ENCODE peak calls at places on chromosomes 11 and 22, in six cellular contexts. A is fibroblast of pulmonary artery, D is spleen, K is fibroblast of lung, J is omental fat pad, O is fibroblast of the aortic adventitia. V is an unnamed sample.

GRCh38 chr22:42035256-42035655 is 35.4 kb downstream of the NAGA start:
- DNase-seq in K (no peak), D (no peak), O (no peak), J (no peak), A (no peak), V (no peak)

GRCh38 chr22:44567846-44568493 is 69.9 kb upstream of the RTL6 start:
- DNase-seq in A (peak), K (peak), O (peak), J (peak), D (peak), V (no peak)

GRCh38 chr11:32331792-32332191 is 103.5 kb downstream of the WT1 start:
- DNase-seq in K (no peak), D (no peak), J (no peak), O (no peak), A (no peak), V (no peak)

GRCh38 chr11:124167852-124168251 is 15.3 kb upstream of the OR10D3 start:
- DNase-seq in D (no peak), O (no peak), K (no peak), A (no peak), J (no peak), V (no peak)

GRCh38 chr11:8075119-8075726 is 5.8 kb upstream of the TUB start:
- DNase-seq in D (no peak), A (no peak), K (no peak), J (no peak), O (no peak), V (no peak)

GRCh38 chr11:78878631-78879030 is 304.0 kb upstream of the NARS2 start:
- DNase-seq in K (no peak), A (no peak), J (no peak), O (peak), D (no peak), V (no peak)

GRCh38 chr22:41922940-41923594 is 3.5 kb downstream of the TNFRSF13C start:
- DNase-seq in O (no peak), D (no peak), J (no peak), K (no peak), A (no peak), V (no peak)

GRCh38 chr11:44066732-44067131 is 662 bp downstream of the ACCS start:
- DNase-seq in O (peak), A (peak), J (no peak), D (no peak), K (peak), V (peak)

GRCh38 chr11:69252494-69252845 is 41.5 kb upstream of the MYEOV start:
- DNase-seq in D (no peak), K (no peak), J (no peak), A (no peak), O (no peak), V (no peak)

GRCh38 chr22:36762687-36763260 is 13.1 kb downstream of the IFT27 start:
- DNase-seq in D (peak), A (peak), J (no peak), O (peak), K (peak), V (peak)

GRCh38 chr11:128686745-128687177 is 7.1 kb upstream of the FLI1 start:
- DNase-seq in J (no peak), K (peak), A (peak), D (peak), O (peak), V (no peak)

GRCh38 chr11:103202048-103202651 is 92.9 kb downstream of the DYNC2H1 start:
- DNase-seq in K (peak), D (no peak), J (no peak), O (peak), A (peak), V (peak)

GRCh38 chr22:21642584-21643448 is 714 bp downstream of the SDF2L1 start:
- DNase-seq in J (no peak), D (peak), K (peak), A (peak), O (peak), V (no peak)

GRCh38 chr22:21640810-21641209 is 1.3 kb upstream of the SDF2L1 start:
- DNase-seq in K (no peak), D (no peak), J (no peak), A (no peak), O (no peak), V (no peak)

GRCh38 chr22:21641417-21641794 is 696 bp upstream of the SDF2L1 start:
- DNase-seq in A (peak), O (peak), J (no peak), K (peak), D (no peak), V (no peak)

GRCh38 chr22:21643533-21644357 is 1.6 kb downstream of the SDF2L1 start:
- DNase-seq in O (no peak), J (no peak), D (no peak), K (no peak), A (no peak), V (no peak)

DNA sequence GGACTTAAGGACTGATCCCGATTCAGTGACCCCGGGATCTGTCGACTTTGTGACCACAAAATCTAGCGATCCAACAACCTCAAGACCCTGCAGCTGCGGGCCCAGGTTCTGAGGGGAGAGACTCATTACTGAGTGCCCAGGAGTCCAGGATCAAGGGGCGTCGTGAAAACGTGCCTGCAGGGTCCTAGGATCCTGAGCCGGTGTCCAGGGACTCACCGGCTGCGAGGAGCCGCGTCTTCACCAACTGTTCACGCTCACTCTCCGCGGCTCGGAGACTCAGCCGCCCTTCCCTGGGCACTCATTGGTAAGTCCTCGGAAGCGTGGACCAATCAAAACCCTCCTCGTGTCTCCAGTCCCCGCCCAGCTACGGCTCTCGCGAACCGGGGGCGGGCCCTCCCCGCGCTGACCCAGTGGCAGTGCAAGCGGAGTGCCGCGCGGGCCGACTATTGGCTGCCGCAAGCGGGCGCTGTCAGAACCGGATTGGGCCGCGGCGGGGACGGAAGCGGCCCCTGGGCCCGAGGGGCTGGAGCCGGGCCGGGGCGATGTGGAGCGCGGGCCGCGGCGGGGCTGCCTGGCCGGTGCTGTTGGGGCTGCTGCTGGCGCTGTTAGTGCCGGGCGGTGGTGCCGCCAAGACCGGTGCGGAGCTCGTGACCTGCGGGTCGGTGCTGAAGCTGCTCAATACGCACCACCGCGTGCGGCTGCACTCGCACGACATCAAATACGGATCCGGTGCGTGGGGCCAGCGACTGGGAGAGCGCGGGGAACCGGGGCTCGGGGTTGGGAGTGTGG is at the start of gene SDF2L1:
- DNase-seq in J (peak), O (peak), K (peak), D (peak), A (peak), V (peak)
- TF ChIP-seq CTCF in J (no peak), O (no peak), K (no peak), D (no peak), A (no peak), V (no peak)

GRCh38 chr22:50548046-50548912 is 2.6 kb downstream of the KLHDC7B start:
- DNase-seq in O (no peak), J (no peak), K (no peak), A (no peak), D (peak), V (no peak)
- TF ChIP-seq CTCF in O (no peak), J (no peak), K (no peak), A (no peak), D (no peak), V (no peak)

GRCh38 chr11:441418-442274 is at the start of gene ANO9:
- DNase-seq in A (no peak), J (no peak), K (no peak), D (peak), O (no peak), V (no peak)

GRCh38 chr11:438101-438844 is 3.5 kb downstream of the ANO9 start:
- DNase-seq in O (no peak), J (no peak), K (no peak), A (no peak), D (no peak), V (no peak)

GRCh38 chr11:439315-440064 is 2.3 kb downstream of the ANO9 start:
- DNase-seq in A (no peak), J (no peak), D (no peak), K (no peak), O (no peak), V (no peak)

GRCh38 chr11:441043-441417 is 781 bp downstream of the ANO9 start:
- DNase-seq in O (no peak), J (no peak), A (no peak), D (no peak), K (no peak), V (no peak)

GRCh38 chr11:440065-441042 is 1.5 kb downstream of the ANO9 start:
- DNase-seq in O (peak), D (no peak), K (no peak), A (peak), J (no peak), V (no peak)
- TF ChIP-seq CTCF in O (peak), D (no peak), K (no peak), A (peak), J (no peak), V (peak)

DNA sequence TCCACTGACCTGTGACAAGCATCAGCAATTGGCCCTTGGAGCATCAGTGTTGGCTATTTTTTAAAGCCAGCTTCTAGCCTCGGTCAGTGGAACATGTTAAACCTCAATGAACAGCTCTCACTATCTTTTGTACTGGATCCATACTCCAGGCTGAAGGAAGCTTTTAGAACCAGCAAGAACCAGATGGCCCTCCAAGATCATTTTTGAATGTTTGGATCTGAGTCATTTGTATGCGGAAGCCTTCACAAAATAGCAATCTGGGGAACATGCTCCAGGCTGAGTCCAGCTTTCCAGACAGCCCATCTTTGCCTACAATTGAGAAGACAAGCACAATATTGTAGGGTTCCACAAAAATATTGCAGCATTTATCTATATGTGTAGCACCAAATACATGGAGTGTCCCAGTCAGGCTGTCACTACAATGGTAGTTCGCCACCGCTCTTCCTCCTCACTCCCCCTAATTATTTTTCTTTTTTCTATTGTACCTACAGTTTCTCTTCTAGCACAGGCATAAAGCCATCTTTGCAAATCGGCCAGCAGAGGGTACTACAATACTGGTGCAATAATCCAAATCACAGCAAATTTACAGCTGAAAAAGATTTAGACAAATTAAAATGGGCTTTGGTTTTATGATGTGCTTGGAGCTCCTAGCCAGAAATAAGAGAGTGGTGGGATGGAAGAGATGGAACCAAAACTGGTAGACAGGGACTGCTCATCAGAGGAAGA is 177.4 kb upstream of the BLID start:
- DNase-seq in D (no peak), K (no peak), A (peak), O (peak), J (no peak), V (no peak)
- TF ChIP-seq CTCF in D (no peak), K (peak), A (peak), O (peak), J (no peak), V (peak)

GRCh38 chr22:19713228-19713627 is 1.1 kb upstream of the SEPTIN5 start:
- DNase-seq in J (no peak), A (no peak), O (no peak), D (peak), K (no peak), V (no peak)

GRCh38 chr22:19714320-19715252 is at the start of gene SEPTIN5:
- DNase-seq in J (no peak), K (no peak), A (no peak), D (peak), O (no peak), V (no peak)

GRCh38 chr22:19715286-19715939 is 1.1 kb downstream of the SEPTIN5 start:
- DNase-seq in A (no peak), J (no peak), K (no peak), D (peak), O (no peak), V (no peak)

GRCh38 chr22:19716041-19716828 is 1.9 kb downstream of the SEPTIN5 start:
- DNase-seq in A (no peak), O (no peak), J (no peak), D (peak), K (no peak), V (no peak)

GRCh38 chr22:19713650-19714319 is 518 bp upstream of the SEPTIN5 start:
- DNase-seq in D (peak), O (no peak), K (no peak), J (no peak), A (no peak), V (no peak)
- TF ChIP-seq CTCF in D (no peak), O (no peak), K (no peak), J (no peak), A (no peak), V (no peak)

DNA sequence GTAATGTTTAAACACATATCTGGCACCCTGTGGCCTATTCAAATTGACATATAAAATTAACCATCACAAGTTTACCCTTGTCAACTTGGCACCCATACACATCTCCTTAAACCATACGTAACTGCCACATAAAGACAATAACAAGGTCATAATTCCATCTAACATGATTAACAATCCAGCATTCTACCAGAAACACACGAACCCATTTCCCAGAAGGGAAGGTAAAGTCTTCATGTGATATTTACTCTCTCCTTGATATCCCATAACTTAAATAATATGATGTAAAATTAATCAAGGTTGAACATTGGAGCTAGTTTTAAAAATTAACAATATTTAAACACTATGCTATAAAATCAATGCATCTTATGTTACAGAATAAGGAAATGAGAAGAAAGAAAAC is 55.2 kb upstream of the CEP295 start:
- DNase-seq in D (no peak), A (no peak), J (no peak), O (no peak), K (no peak), V (no peak)
- TF ChIP-seq CTCF in D (no peak), A (no peak), J (no peak), O (no peak), K (no peak), V (no peak)

V was measured in AG09319.